ENCODE peak calls at places on chromosomes 4 and X, in ten cellular contexts. V is WERI-Rb-1, G is nephron progenitor cell, U is thoracic aorta, E is suprapubic skin, C is choroid plexus epithelial cell, O is omental fat pad, Q is WTC11, D is upper lobe of right lung, P is right lobe of liver. W is an unnamed sample.

GRCh38 chr4:143406523-143406922 is 69.8 kb downstream of the GAB1 start:
- DNase-seq in V (no peak), G (no peak), U (peak; percentile 77), E (peak; percentile 88), C (peak; percentile 88), O (no peak), Q (no peak), D (no peak), P (peak; percentile 79), W (no peak)

GRCh38 chr4:154164931-154165839 is 326.4 kb downstream of the DCHS2 start:
- DNase-seq in V (no peak), G (no peak), U (no peak), E (no peak), C (peak; percentile 88), O (no peak), Q (no peak), D (no peak), P (no peak), W (no peak)

GRCh38 chr4:105838082-105838481 is 57.2 kb upstream of the NPNT start:
- DNase-seq in V (no peak), G (no peak), U (no peak), E (no peak), C (no peak), O (no peak), Q (no peak), D (no peak), P (no peak), W (no peak)

GRCh38 chr4:602559-602942 is 22.8 kb upstream of the PDE6B start:
- DNase-seq in V (peak; percentile 96), G (peak; percentile 88), U (no peak), E (no peak), C (peak; percentile 16), O (no peak), Q (peak; percentile 99), D (peak; percentile 85), P (peak; percentile 68), W (peak; percentile 56)

GRCh38 chrX:4547218-4547836 is 833.9 kb upstream of the PRKX start:
- DNase-seq in V (peak; percentile 36), G (peak; percentile 69), U (no peak), E (no peak), C (peak; percentile 43), O (no peak), Q (peak; percentile 47), D (no peak), P (no peak), W (peak; percentile 25)

GRCh38 chr4:73853246-73853704 is at the start of gene PF4V1:
- DNase-seq in V (no peak), G (peak; percentile 21), U (no peak), E (peak; percentile 79), C (peak; percentile 57), O (no peak), Q (peak; percentile 71), D (peak; percentile 70), P (peak; percentile 61), W (no peak)

GRCh38 chr4:95124906-95125504 is 367.2 kb downstream of the BMPR1B start:
- DNase-seq in V (peak; percentile 60), G (peak; percentile 30), U (no peak), E (no peak), C (peak; percentile 89), O (no peak), Q (peak; percentile 28), D (no peak), P (no peak), W (peak; percentile 8)

GRCh38 chr4:15811703-15812325 is 33.7 kb downstream of the CD38 start:
- DNase-seq in V (no peak), G (no peak), U (no peak), E (no peak), C (no peak), O (no peak), Q (no peak), D (no peak), P (no peak), W (no peak)

GRCh38 chr4:173958445-173958844 is 325.0 kb downstream of the FBXO8 start:
- DNase-seq in V (no peak), G (no peak), U (no peak), E (no peak), C (peak; percentile 58), O (no peak), Q (no peak), D (no peak), P (no peak), W (no peak)

DNA sequence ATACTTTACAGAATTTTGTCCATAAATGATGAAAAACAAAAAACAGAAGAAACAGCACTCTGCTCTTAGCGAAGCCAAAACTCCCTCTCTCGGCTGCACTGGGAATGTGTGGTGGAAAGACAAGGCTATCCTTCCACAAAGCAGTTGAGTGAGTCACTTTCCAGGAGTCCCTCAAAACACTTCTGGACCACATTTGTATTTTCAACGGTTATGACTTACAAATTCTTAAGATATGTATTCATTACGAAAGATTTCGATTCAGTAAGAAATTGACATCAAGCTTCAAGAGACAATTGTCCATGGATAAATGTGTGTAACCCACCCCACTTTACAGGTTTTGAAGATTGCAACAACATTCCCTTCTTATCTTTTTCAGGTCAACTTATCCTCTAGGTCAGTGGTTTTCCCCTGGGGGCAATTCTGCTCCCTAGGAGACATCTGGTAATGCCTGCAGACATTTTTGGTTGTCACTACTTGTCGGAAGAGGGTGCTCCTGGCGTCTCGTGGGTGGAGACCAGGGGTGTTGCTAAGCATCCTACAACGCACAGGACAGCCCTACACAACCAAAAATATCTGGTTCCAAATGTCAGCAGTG is 66.7 kb upstream of the MTNR1A start:
- DNase-seq in V (no peak), G (no peak), U (no peak), E (no peak), C (peak; percentile 93), O (no peak), Q (no peak), D (no peak), P (no peak), W (no peak)
- TF ChIP-seq CTCF in V (no peak), G (no peak), U (peak; percentile 54), E (no peak), C (peak; percentile 83), O (no peak), Q (no peak), D (no peak), P (no peak), W (no peak)

DNA sequence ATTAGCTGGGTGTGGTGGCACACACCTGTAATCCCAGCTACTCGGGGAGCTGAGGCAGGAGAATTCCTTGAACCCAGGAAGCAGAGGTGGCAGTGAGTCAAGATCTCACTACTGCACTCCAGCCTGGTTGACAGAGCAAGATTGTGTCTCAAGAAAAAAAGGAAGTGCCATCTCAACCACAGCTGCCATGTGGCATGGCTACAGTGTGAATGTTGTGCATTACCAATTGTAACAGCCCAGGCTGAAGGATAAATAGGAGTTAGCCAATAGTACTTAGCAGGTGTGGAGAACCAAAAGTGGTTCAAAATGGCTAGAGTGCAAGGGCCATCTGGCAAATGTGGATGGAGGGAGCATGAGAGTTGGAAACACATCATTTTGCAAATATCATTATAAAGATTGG is 28.9 kb downstream of the SLC25A5 start:
- DNase-seq in V (no peak), G (no peak), U (no peak), E (no peak), C (no peak), O (no peak), Q (no peak), D (no peak), P (no peak), W (no peak)
- TF ChIP-seq CTCF in V (no peak), G (no peak), U (no peak), E (no peak), C (no peak), O (no peak), Q (no peak), D (no peak), P (no peak), W (no peak)

DNA sequence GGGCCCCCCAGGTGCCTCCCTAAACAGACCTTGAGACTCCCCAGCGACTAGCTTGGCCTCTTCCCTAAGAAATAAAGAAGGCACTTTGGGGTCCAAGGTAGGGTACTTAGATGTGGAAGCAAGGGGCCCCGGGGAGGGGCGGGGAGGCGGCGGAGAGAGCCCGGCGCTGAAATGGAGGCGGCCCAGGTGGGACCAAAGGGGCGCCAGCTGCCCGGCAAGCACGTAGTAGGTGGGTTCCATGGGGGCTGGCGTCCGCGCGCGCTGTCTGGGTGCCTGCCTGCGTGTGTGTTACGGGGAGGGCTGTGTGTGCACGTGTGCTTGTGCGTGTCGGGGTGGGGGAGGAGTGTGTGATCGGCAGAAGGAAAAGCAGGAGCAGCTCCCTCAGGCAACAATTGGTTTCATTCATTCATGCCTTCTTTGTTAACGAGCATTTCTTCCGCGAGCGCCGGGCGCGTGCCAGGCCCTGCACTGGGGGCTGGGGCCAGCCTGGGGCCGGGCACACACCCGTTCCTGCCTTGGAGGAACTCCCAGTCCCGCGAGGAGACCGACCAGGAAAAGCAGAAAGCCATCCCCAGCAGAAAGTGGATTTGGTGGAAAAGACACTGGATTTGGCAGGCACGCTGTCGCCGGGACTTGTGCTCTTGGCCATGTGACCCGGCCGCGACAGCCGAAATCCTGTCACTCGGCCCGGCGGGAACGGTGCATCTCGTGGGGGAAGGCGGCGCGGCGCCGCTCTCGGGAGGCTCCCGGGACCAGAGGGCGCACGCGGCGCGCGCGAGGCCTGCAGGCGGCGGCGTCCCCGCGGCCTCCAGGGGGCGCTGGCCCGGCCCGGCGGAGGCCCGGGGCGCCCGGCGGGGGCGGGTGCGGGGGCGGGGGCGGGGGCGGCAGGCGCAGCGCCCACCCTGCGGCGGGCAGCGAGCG is 3.3 kb upstream of the DUSP9 start:
- DNase-seq in V (peak; percentile 51), G (peak; percentile 56), U (no peak), E (no peak), C (no peak), O (no peak), Q (no peak), D (peak; percentile 43), P (peak; percentile 49), W (no peak)
- TF ChIP-seq CTCF in V (peak; percentile 47), G (no peak), U (no peak), E (no peak), C (no peak), O (no peak), Q (no peak), D (no peak), P (peak; percentile 30), W (peak; percentile 48)

GRCh38 chrX:134846042-134846441 is 144.7 kb upstream of the SMIM10 start:
- DNase-seq in V (no peak), G (no peak), U (no peak), E (no peak), C (no peak), O (no peak), Q (no peak), D (no peak), P (no peak), W (no peak)

GRCh38 chrX:134847133-134847532 is 143.7 kb upstream of the SMIM10 start:
- DNase-seq in V (no peak), G (no peak), U (no peak), E (no peak), C (no peak), O (no peak), Q (no peak), D (no peak), P (no peak), W (no peak)

GRCh38 chrX:134849390-134849789 is 141.4 kb upstream of the SMIM10 start:
- DNase-seq in V (no peak), G (no peak), U (no peak), E (no peak), C (peak; percentile 49), O (no peak), Q (no peak), D (no peak), P (no peak), W (no peak)
- TF ChIP-seq CTCF in V (no peak), G (no peak), U (no peak), E (no peak), C (no peak), O (no peak), Q (no peak), D (no peak), P (no peak), W (no peak)